ENCODE peak calls at places on chromosome 9, in ten cellular contexts. E is endothelial cell; R is T-helper 9 cell; P is occipital lobe; Q is effector memory CD8-positive, alpha-beta T cell; I is C1 segment of cervical spinal cord; D is dorsolateral prefrontal cortex; F is T-helper 2 cell; V is upper lobe of right lung; W is stimulated activated CD4-positive, alpha-beta T cell treated with anti-CD3 and anti-CD28 coated beads, Interleukin-1b, Interleukin-23, amount 100 ng/mL, for 48 hours. K is an unnamed sample.

GRCh38 chr9:107976767-107977166 is 487.2 kb upstream of the KLF4 start:
- DNase-seq in E (no peak), R (no peak), P (no peak), Q (no peak), I (no peak), D (no peak), F (no peak), V (peak; percentile 56), W (no peak), K (no peak)

GRCh38 chr9:115104908-115105307 is 13.0 kb downstream of the TNC start:
- DNase-seq in E (no peak), R (no peak), P (no peak), Q (no peak), I (no peak), D (no peak), F (no peak), V (no peak), W (no peak), K (no peak)

GRCh38 chr9:82331091-82331490 is 342.5 kb downstream of the SPATA31D1 start:
- DNase-seq in E (no peak), R (no peak), P (no peak), Q (no peak), I (no peak), D (no peak), F (no peak), V (no peak), W (no peak), K (no peak)

GRCh38 chr9:77808750-77809079 is 160.6 kb upstream of the GNA14 start:
- DNase-seq in E (no peak), R (no peak), P (no peak), Q (no peak), I (no peak), D (no peak), F (no peak), V (no peak), W (no peak), K (no peak)

GRCh38 chr9:93597871-93598646 is 21.7 kb downstream of the PHF2 start:
- DNase-seq in E (no peak), R (no peak), P (no peak), Q (no peak), I (no peak), D (no peak), F (no peak), V (peak; percentile 39), W (no peak), K (no peak)

GRCh38 chr9:128142061-128142460 is 7.2 kb upstream of the LCN2 start:
- DNase-seq in E (no peak), R (no peak), P (no peak), Q (no peak), I (no peak), D (no peak), F (no peak), V (no peak), W (no peak), K (no peak)

GRCh38 chr9:137199411-137200121 is 975 bp downstream of the TPRN start:
- DNase-seq in E (no peak), R (no peak), P (no peak), Q (no peak), I (no peak), D (no peak), F (no peak), V (no peak), W (no peak), K (no peak)

GRCh38 chr9:136403915-136404800 is 4.2 kb upstream of the SNAPC4 start:
- DNase-seq in E (no peak), R (peak; percentile 26), P (no peak), Q (peak; percentile 22), I (no peak), D (no peak), F (peak; percentile 24), V (no peak), W (peak; percentile 54), K (peak; percentile 14)

GRCh38 chr9:135939351-135940265 is 21.6 kb downstream of the UBAC1 start:
- DNase-seq in E (no peak), R (peak; percentile 23), P (no peak), Q (peak; percentile 63), I (no peak), D (no peak), F (no peak), V (no peak), W (peak; percentile 76), K (no peak)

GRCh38 chr9:122393284-122393983 is 22.6 kb downstream of the PTGS1 start:
- DNase-seq in E (peak; percentile 0), R (no peak), P (no peak), Q (no peak), I (no peak), D (no peak), F (no peak), V (no peak), W (no peak), K (no peak)

GRCh38 chr9:121288874-121289553 is 21.1 kb downstream of the GSN start:
- DNase-seq in E (peak; percentile 33), R (no peak), P (peak; percentile 78), Q (no peak), I (peak; percentile 72), D (peak; percentile 46), F (no peak), V (peak; percentile 76), W (no peak), K (no peak)

GRCh38 chr9:72410214-72410613 is 45.2 kb upstream of the ZFAND5 start:
- DNase-seq in E (no peak), R (no peak), P (no peak), Q (no peak), I (no peak), D (no peak), F (no peak), V (no peak), W (no peak), K (no peak)

GRCh38 chr9:100309992-100310391 is 42.8 kb downstream of the TEX10 start:
- DNase-seq in E (no peak), R (no peak), P (no peak), Q (no peak), I (no peak), D (no peak), F (no peak), V (no peak), W (no peak), K (no peak)

GRCh38 chr9:120886490-120886967 is 9.5 kb upstream of the PHF19 start:
- DNase-seq in E (no peak), R (no peak), P (no peak), Q (no peak), I (no peak), D (no peak), F (no peak), V (no peak), W (no peak), K (no peak)

GRCh38 chr9:2506310-2506709 is 115.3 kb upstream of the VLDLR start:
- DNase-seq in E (no peak), R (no peak), P (no peak), Q (no peak), I (no peak), D (no peak), F (no peak), V (no peak), W (no peak), K (no peak)

GRCh38 chr9:134296301-134297081 is 29.8 kb upstream of the RXRA start:
- DNase-seq in E (no peak), R (no peak), P (no peak), Q (no peak), I (no peak), D (no peak), F (no peak), V (no peak), W (no peak), K (no peak)

GRCh38 chr9:107547772-107548297 is 58.3 kb upstream of the KLF4 start:
- DNase-seq in E (no peak), R (no peak), P (no peak), Q (no peak), I (no peak), D (no peak), F (no peak), V (no peak), W (no peak), K (no peak)

GRCh38 chr9:124671861-124672260 is 99.2 kb downstream of the NR6A1 start:
- DNase-seq in E (no peak), R (no peak), P (no peak), Q (no peak), I (no peak), D (no peak), F (no peak), V (no peak), W (no peak), K (no peak)

GRCh38 chr9:95433096-95433852 is 83.5 kb downstream of the PTCH1 start:
- DNase-seq in E (no peak), R (no peak), P (no peak), Q (no peak), I (no peak), D (no peak), F (no peak), V (no peak), W (no peak), K (no peak)

GRCh38 chr9:124357591-124358361 is 57.5 kb downstream of the PSMB7 start:
- DNase-seq in E (no peak), R (no peak), P (no peak), Q (no peak), I (no peak), D (no peak), F (no peak), V (no peak), W (no peak), K (no peak)

GRCh38 chr9:95081998-95082397 is 235.5 kb downstream of the FANCC start:
- DNase-seq in E (no peak), R (no peak), P (no peak), Q (no peak), I (no peak), D (no peak), F (no peak), V (peak; percentile 37), W (no peak), K (no peak)

GRCh38 chr9:105233836-105234235 is 10.6 kb upstream of the SLC44A1 start:
- DNase-seq in E (no peak), R (no peak), P (no peak), Q (no peak), I (no peak), D (no peak), F (no peak), V (no peak), W (no peak), K (no peak)

GRCh38 chr9:35423499-35423898 is 66.4 kb upstream of the RUSC2 start:
- DNase-seq in E (no peak), R (no peak), P (no peak), Q (no peak), I (no peak), D (no peak), F (no peak), V (no peak), W (no peak), K (no peak)

GRCh38 chr9:122213589-122214413 is 15.0 kb downstream of the LHX6 start:
- DNase-seq in E (peak; percentile 84), R (no peak), P (no peak), Q (peak; percentile 17), I (no peak), D (no peak), F (peak; percentile 31), V (peak; percentile 63), W (peak; percentile 65), K (peak; percentile 15)

GRCh38 chr9:95574866-95575553 is 58.2 kb upstream of the PTCH1 start:
- DNase-seq in E (no peak), R (no peak), P (no peak), Q (no peak), I (no peak), D (no peak), F (no peak), V (no peak), W (no peak), K (no peak)

GRCh38 chr9:92293452-92294296 is at the start of gene IARS1:
- DNase-seq in E (peak; percentile 100), R (peak; percentile 100), P (peak; percentile 98), Q (peak; percentile 100), I (peak; percentile 95), D (peak; percentile 96), F (peak; percentile 98), V (peak; percentile 99), W (peak; percentile 100), K (peak; percentile 99)

GRCh38 chr9:128642675-128643074 is 14.0 kb downstream of the DYNC2I2 start:
- DNase-seq in E (no peak), R (no peak), P (no peak), Q (no peak), I (no peak), D (no peak), F (no peak), V (no peak), W (no peak), K (no peak)

GRCh38 chr9:135482015-135482754 is 2.6 kb downstream of the PPP1R26 start:
- DNase-seq in E (no peak), R (no peak), P (no peak), Q (no peak), I (no peak), D (no peak), F (no peak), V (no peak), W (no peak), K (no peak)

K was measured in effector CD8-positive, alpha-beta T cell.